ENCODE peak calls at places on chromosome 10, in eight cellular contexts. One of them, this sample, is unnamed.

GRCh38 chr10:44847110-44847509 is 64.0 kb upstream of the TMEM72 start:
- DNase-seq in left ventricle myocardium superior: no peak
- DNase-seq in activated T-cell treated with anti-CD3 and anti-CD28 coated beads, Interleukin-2, amount 50 U/mL, for 24 hours: no peak
- DNase-seq in K562: no peak
- DNase-seq in SJSA1: no peak
- DNase-seq in activated effector memory CD4-positive, alpha-beta T cell treated with anti-CD3 and anti-CD28 coated beads, Interleukin-2, amount 50 U/mL, for 16 hours: no peak
- DNase-seq in T follicular helper cell: no peak
- DNase-seq in NCI-H510A treated with DMSO at 0.1 percent for 48 hours: no peak
- DNase-seq in this sample: no peak

GRCh38 chr10:122292376-122292775 is 21.3 kb downstream of the BTBD16 start:
- DNase-seq in activated T-cell treated with anti-CD3 and anti-CD28 coated beads, Interleukin-2, amount 50 U/mL, for 24 hours: no peak
- DNase-seq in SJSA1: no peak
- DNase-seq in activated effector memory CD4-positive, alpha-beta T cell treated with anti-CD3 and anti-CD28 coated beads, Interleukin-2, amount 50 U/mL, for 16 hours: no peak
- DNase-seq in K562: no peak
- DNase-seq in T follicular helper cell: no peak
- DNase-seq in NCI-H510A treated with DMSO at 0.1 percent for 48 hours: no peak
- DNase-seq in left ventricle myocardium superior: no peak
- DNase-seq in this sample: no peak

GRCh38 chr10:23331567-23332290 is 12.9 kb downstream of the C10orf67 start:
- DNase-seq in activated effector memory CD4-positive, alpha-beta T cell treated with anti-CD3 and anti-CD28 coated beads, Interleukin-2, amount 50 U/mL, for 16 hours: no peak
- DNase-seq in left ventricle myocardium superior: no peak
- DNase-seq in K562: no peak
- DNase-seq in activated T-cell treated with anti-CD3 and anti-CD28 coated beads, Interleukin-2, amount 50 U/mL, for 24 hours: no peak
- DNase-seq in T follicular helper cell: no peak
- DNase-seq in SJSA1: no peak
- DNase-seq in NCI-H510A treated with DMSO at 0.1 percent for 48 hours: no peak
- DNase-seq in this sample: no peak

GRCh38 chr10:93437000-93437945 is 44.9 kb downstream of the MYOF start:
- DNase-seq in left ventricle myocardium superior: peak
- DNase-seq in T follicular helper cell: no peak
- DNase-seq in NCI-H510A treated with DMSO at 0.1 percent for 48 hours: peak
- DNase-seq in SJSA1: peak
- DNase-seq in activated effector memory CD4-positive, alpha-beta T cell treated with anti-CD3 and anti-CD28 coated beads, Interleukin-2, amount 50 U/mL, for 16 hours: no peak
- DNase-seq in K562: no peak
- DNase-seq in activated T-cell treated with anti-CD3 and anti-CD28 coated beads, Interleukin-2, amount 50 U/mL, for 24 hours: no peak
- DNase-seq in this sample: peak

GRCh38 chr10:7305053-7305452 is 105.8 kb downstream of the SFMBT2 start:
- DNase-seq in left ventricle myocardium superior: no peak
- DNase-seq in SJSA1: no peak
- DNase-seq in K562: no peak
- DNase-seq in T follicular helper cell: no peak
- DNase-seq in activated T-cell treated with anti-CD3 and anti-CD28 coated beads, Interleukin-2, amount 50 U/mL, for 24 hours: no peak
- DNase-seq in NCI-H510A treated with DMSO at 0.1 percent for 48 hours: no peak
- DNase-seq in activated effector memory CD4-positive, alpha-beta T cell treated with anti-CD3 and anti-CD28 coated beads, Interleukin-2, amount 50 U/mL, for 16 hours: no peak
- DNase-seq in this sample: no peak

GRCh38 chr10:71429929-71430328 is 33.2 kb downstream of the CDH23 start:
- DNase-seq in SJSA1: no peak
- DNase-seq in NCI-H510A treated with DMSO at 0.1 percent for 48 hours: no peak
- DNase-seq in left ventricle myocardium superior: no peak
- DNase-seq in K562: peak
- DNase-seq in T follicular helper cell: no peak
- DNase-seq in activated T-cell treated with anti-CD3 and anti-CD28 coated beads, Interleukin-2, amount 50 U/mL, for 24 hours: no peak
- DNase-seq in activated effector memory CD4-positive, alpha-beta T cell treated with anti-CD3 and anti-CD28 coated beads, Interleukin-2, amount 50 U/mL, for 16 hours: no peak
- DNase-seq in this sample: no peak

GRCh38 chr10:9052767-9053166 is 998.3 kb downstream of the GATA3 start:
- DNase-seq in NCI-H510A treated with DMSO at 0.1 percent for 48 hours: no peak
- DNase-seq in T follicular helper cell: no peak
- DNase-seq in SJSA1: no peak
- DNase-seq in K562: no peak
- DNase-seq in activated T-cell treated with anti-CD3 and anti-CD28 coated beads, Interleukin-2, amount 50 U/mL, for 24 hours: no peak
- DNase-seq in activated effector memory CD4-positive, alpha-beta T cell treated with anti-CD3 and anti-CD28 coated beads, Interleukin-2, amount 50 U/mL, for 16 hours: no peak
- DNase-seq in left ventricle myocardium superior: no peak
- DNase-seq in this sample: no peak

GRCh38 chr10:86169506-86170254 is 196.9 kb downstream of the GRID1 start:
- DNase-seq in K562: no peak
- DNase-seq in NCI-H510A treated with DMSO at 0.1 percent for 48 hours: no peak
- DNase-seq in SJSA1: no peak
- DNase-seq in left ventricle myocardium superior: no peak
- DNase-seq in activated T-cell treated with anti-CD3 and anti-CD28 coated beads, Interleukin-2, amount 50 U/mL, for 24 hours: peak
- DNase-seq in activated effector memory CD4-positive, alpha-beta T cell treated with anti-CD3 and anti-CD28 coated beads, Interleukin-2, amount 50 U/mL, for 16 hours: peak
- DNase-seq in T follicular helper cell: no peak
- DNase-seq in this sample: no peak

This sample was measured in DMS53.